ENCODE peak calls at places on chromosomes 5 and 9, in six cellular contexts. L is CD8-positive, alpha-beta T cell; Y is upper lobe of left lung; F is GM12865; T is A673; I is EL. K is an unnamed sample.

GRCh38 chr5:155092318-155092717 is 78.8 kb downstream of the KIF4B start:
- DNase-seq in L (no peak), Y (no peak), F (no peak), T (no peak), I (peak), K (no peak)

GRCh38 chr5:137236266-137236665 is 262.9 kb downstream of the SPOCK1 start:
- DNase-seq in L (no peak), Y (no peak), F (no peak), T (no peak), I (no peak), K (no peak)

GRCh38 chr5:153425914-153426313 is 64.6 kb upstream of the GRIA1 start:
- DNase-seq in L (no peak), Y (no peak), F (peak), T (no peak), I (peak), K (no peak)

GRCh38 chr9:86341007-86341491 is 13.2 kb downstream of the TUT7 start:
- DNase-seq in L (no peak), Y (no peak), F (peak), T (no peak), I (peak), K (peak)

GRCh38 chr5:131952286-131952857 is 6.9 kb upstream of the MEIKIN start:
- DNase-seq in L (no peak), Y (no peak), F (no peak), T (peak), I (no peak), K (no peak)

GRCh38 chr5:143400541-143401252 is 2.8 kb downstream of the NR3C1 start:
- DNase-seq in L (no peak), Y (no peak), F (peak), T (no peak), I (no peak), K (peak)

GRCh38 chr5:111748304-111748763 is 8.7 kb downstream of the NREP start:
- DNase-seq in L (no peak), Y (no peak), F (peak), T (no peak), I (peak), K (peak)

GRCh38 chr5:32536246-32536645 is 49.1 kb upstream of the SUB1 start:
- DNase-seq in L (no peak), Y (no peak), F (peak), T (no peak), I (no peak), K (no peak)

GRCh38 chr5:68962632-68963484 is 131.0 kb upstream of the SLC30A5 start:
- DNase-seq in L (no peak), Y (no peak), F (peak), T (peak), I (peak), K (peak)

GRCh38 chr5:157610990-157611389 is 35.4 kb upstream of the ADAM19 start:
- DNase-seq in L (no peak), Y (no peak), F (no peak), T (no peak), I (no peak), K (no peak)

GRCh38 chr5:139850423-139851016 is 54.9 kb downstream of the PSD2 start:
- DNase-seq in L (no peak), Y (no peak), F (no peak), T (no peak), I (no peak), K (no peak)

GRCh38 chr5:61322738-61323429 is 9.2 kb upstream of the ZSWIM6 start:
- DNase-seq in L (no peak), Y (no peak), F (no peak), T (no peak), I (peak), K (peak)

GRCh38 chr5:26856238-26856637 is 182.1 kb downstream of the CDH9 start:
- DNase-seq in L (no peak), Y (no peak), F (no peak), T (no peak), I (no peak), K (no peak)

GRCh38 chr5:77143998-77144836 is 57.1 kb upstream of the ZBED3 start:
- DNase-seq in L (peak), Y (no peak), F (peak), T (peak), I (peak), K (peak)

GRCh38 chr5:57179262-57179960 is 5.6 kb downstream of the GPBP1 start:
- DNase-seq in L (no peak), Y (no peak), F (no peak), T (no peak), I (no peak), K (peak)